ENCODE peak calls at places on chromosomes 4 and X, in six cellular contexts. F is GM20000, O is chondrocyte, I is fibroblast of lung, K is neural crest cell, D is WTC11. P is an unnamed sample.

GRCh38 chr4:79284893-79285292 is 41.0 kb downstream of the NAA11 start:
- DNase-seq in F (no peak), O (no peak), I (peak; percentile 5), K (no peak), D (no peak), P (no peak)

GRCh38 chr4:145618210-145618911 is 824 bp upstream of the MMAA start:
- DNase-seq in F (peak; percentile 31), O (no peak), I (no peak), K (no peak), D (no peak), P (no peak)

GRCh38 chr4:153528705-153529493 is 62.7 kb downstream of the TMEM131L start:
- DNase-seq in F (no peak), O (no peak), I (no peak), K (no peak), D (no peak), P (no peak)

GRCh38 chr4:127604949-127605709 is 27.6 kb upstream of the INTU start:
- DNase-seq in F (no peak), O (no peak), I (peak; percentile 73), K (no peak), D (peak; percentile 69), P (no peak)

GRCh38 chr4:182928061-182928460 is 10.9 kb upstream of the DCTD start:
- DNase-seq in F (no peak), O (no peak), I (no peak), K (no peak), D (peak; percentile 48), P (no peak)

GRCh38 chr4:62431513-62431912 is 1231.4 kb downstream of the ADGRL3 start:
- DNase-seq in F (no peak), O (no peak), I (no peak), K (no peak), D (no peak), P (no peak)

GRCh38 chr4:48255130-48255958 is 14.3 kb downstream of the TEC start:
- DNase-seq in F (no peak), O (no peak), I (no peak), K (no peak), D (no peak), P (no peak)

GRCh38 chr4:9771069-9771468 is 10.4 kb upstream of the DRD5 start:
- DNase-seq in F (no peak), O (no peak), I (no peak), K (no peak), D (no peak), P (no peak)

GRCh38 chrX:2484232-2484631 is 16.5 kb downstream of the DHRSX start:
- DNase-seq in F (no peak), O (peak; percentile 17), I (peak; percentile 62), K (no peak), D (no peak), P (no peak)

GRCh38 chrX:20116575-20117240 is at the start of gene MAP7D2:
- DNase-seq in F (peak; percentile 16), O (no peak), I (no peak), K (peak; percentile 12), D (peak; percentile 31), P (no peak)

GRCh38 chr4:137420901-137421384 is 111.4 kb downstream of the PCDH18 start:
- DNase-seq in F (no peak), O (peak; percentile 73), I (no peak), K (no peak), D (peak; percentile 34), P (no peak)

GRCh38 chr4:128061566-128062536 is 739 bp downstream of the LARP1B start:
- DNase-seq in F (peak; percentile 83), O (peak; percentile 94), I (peak; percentile 27), K (peak; percentile 55), D (peak; percentile 67), P (peak; percentile 53)

GRCh38 chr4:23889814-23890269 is at the start of gene PPARGC1A:
- DNase-seq in F (no peak), O (no peak), I (peak; percentile 77), K (peak; percentile 13), D (no peak), P (peak; percentile 10)

GRCh38 chr4:173371292-173372192 is 788 bp downstream of the SAP30 start:
- DNase-seq in F (peak; percentile 42), O (no peak), I (peak; percentile 74), K (peak; percentile 61), D (peak; percentile 53), P (peak; percentile 38)

GRCh38 chr4:22129454-22130075 is 181.0 kb upstream of the KCNIP4 start:
- DNase-seq in F (peak; percentile 5), O (no peak), I (peak; percentile 51), K (peak; percentile 45), D (peak; percentile 66), P (no peak)

DNA sequence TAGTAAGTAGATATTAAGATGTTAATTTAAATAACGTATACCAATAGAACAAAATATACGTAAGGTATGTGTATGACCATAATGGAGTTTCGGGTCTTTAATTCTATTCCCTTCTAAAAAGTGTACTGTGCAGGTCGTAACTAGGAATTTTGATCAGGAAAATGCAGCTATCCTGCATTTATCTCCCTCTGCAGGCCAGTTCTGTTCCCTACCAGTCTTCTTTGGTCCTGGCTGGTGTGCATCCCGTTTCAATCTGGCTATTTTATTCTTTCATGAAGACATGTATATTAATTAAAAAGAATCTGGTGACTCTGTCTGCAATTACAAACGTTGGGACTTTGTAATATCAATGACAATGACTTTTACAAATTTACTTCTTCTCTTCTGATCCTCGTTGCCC is 534.1 kb upstream of the AADAT start:
- DNase-seq in F (no peak), O (no peak), I (no peak), K (no peak), D (no peak), P (no peak)
- TF ChIP-seq CTCF in F (no peak), O (no peak), I (no peak), K (no peak), D (no peak), P (peak; percentile 14)

DNA sequence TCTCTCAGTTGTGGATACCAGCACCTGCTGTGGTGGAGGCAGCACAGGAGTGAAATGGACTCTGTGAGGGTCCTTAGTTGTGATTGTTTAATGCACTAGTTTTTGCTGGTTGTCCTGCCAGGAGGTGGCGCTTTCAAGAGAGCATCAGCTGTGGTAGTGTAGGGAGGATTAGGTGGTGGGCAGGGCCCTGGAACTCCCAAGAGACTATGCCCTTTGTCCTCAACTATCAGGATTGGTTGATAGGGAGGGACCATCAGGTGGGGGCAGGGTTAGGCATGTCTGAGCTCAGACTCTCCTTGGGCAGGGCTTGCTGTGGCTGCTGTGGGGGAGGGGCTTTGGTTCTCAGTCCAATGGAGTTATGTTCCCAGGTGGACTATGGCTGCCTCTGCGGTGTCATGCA is 121.9 kb downstream of the RRAGB start:
- DNase-seq in F (no peak), O (peak; percentile 33), I (no peak), K (no peak), D (peak; percentile 64), P (no peak)
- TF ChIP-seq CTCF in F (peak; percentile 18), O (no peak), I (no peak), K (no peak), D (no peak), P (no peak)

DNA sequence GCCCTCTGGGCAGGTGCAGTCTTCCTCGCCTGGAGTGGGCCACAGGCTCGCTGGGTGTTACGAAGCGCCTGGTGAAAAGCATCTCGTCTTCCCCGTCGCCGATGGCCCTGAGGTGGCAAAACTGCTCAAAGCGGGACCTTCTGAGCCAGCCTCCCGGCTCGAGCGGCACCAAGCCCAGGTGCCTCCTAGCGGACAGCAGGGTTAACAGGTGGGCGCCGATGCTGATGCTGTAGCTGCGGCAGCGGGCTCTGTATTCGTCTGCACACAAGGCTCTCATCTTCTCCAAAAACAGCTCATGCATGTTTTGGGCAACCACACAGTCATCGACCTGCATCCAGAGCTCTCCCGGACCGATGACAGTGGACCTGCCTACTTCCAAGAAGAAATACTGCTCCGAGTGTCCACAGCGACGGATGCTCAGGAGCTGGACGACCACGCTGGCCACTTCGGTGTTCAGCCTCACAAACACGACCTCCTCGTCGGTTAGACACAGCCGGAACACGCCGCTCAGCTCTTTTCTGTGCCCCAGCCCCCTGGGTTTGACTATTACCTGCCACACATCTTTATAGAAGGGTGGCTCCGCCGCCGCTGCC is 1.2 kb downstream of the IRS4 start:
- DNase-seq in F (peak; percentile 10), O (peak; percentile 75), I (no peak), K (no peak), D (peak; percentile 51), P (peak; percentile 34)
- TF ChIP-seq CTCF in F (no peak), O (peak; percentile 21), I (no peak), K (peak; percentile 57), D (no peak), P (peak; percentile 67)

GRCh38 chrX:16466640-16467432 is 183.1 kb upstream of the S100G start:
- DNase-seq in F (no peak), O (no peak), I (no peak), K (no peak), D (no peak), P (no peak)

GRCh38 chrX:16465081-16465876 is 184.7 kb upstream of the S100G start:
- DNase-seq in F (no peak), O (no peak), I (no peak), K (no peak), D (no peak), P (no peak)

GRCh38 chrX:16472345-16472744 is 177.6 kb upstream of the S100G start:
- DNase-seq in F (no peak), O (no peak), I (no peak), K (no peak), D (no peak), P (no peak)

GRCh38 chrX:16474511-16474910 is 175.4 kb upstream of the S100G start:
- DNase-seq in F (no peak), O (no peak), I (no peak), K (no peak), D (no peak), P (no peak)

DNA sequence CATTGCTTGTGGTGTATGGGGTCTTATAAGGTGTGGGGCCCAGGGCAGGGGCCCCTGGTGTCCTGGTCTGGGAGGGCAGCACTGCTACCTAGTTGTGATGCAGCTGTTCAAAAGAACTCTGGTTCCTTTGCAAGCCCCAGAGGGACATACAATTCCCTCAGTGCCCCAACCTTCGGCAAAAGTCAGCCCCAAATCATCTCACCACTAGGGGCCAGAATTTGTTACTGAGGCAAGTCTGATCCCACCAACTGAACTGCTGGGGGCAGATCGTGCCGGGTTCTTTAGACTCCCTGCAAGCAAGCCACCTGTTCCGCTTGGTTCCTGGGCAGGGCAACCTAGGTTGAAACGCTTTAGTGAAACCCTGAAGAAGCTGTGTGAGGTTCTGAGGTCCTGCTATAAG is 180.1 kb upstream of the S100G start:
- DNase-seq in F (no peak), O (no peak), I (no peak), K (no peak), D (peak; percentile 29), P (no peak)
- TF ChIP-seq CTCF in F (no peak), O (peak; percentile 19), I (no peak), K (no peak), D (no peak), P (peak; percentile 10)

DNA sequence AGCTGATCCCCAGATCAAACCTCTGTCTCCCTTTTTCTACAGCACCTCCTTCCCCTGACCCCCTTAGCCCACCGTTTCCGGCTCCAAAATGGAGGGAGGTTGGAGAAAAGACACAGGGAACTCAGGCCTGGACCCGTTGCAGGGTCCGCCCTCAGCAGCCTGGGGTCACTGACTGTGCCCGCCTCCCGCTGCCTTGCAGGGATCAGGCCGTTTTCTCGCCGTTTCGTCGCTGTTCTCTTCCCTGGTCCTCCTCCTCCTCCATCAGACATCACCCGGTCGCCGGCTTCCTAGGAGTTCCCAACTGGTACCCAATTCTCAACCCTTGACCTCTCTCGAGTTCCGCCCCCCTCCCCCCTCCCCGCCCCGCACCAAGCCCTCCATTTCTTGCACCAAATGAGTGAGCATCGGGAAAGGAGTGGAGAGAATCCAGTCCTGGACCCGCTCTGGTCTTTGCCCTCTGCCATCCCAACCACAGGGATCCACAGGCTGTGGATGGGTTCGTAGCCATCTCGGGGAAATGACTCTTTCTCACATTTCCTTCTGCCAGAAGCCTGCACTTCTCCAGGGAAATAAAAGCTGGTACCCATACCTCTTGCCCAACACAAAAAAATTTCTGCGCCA is 493 bp downstream of the TCEAL5 start:
- DNase-seq in F (no peak), O (peak; percentile 85), I (no peak), K (no peak), D (peak; percentile 12), P (no peak)
- TF ChIP-seq CTCF in F (no peak), O (no peak), I (no peak), K (no peak), D (no peak), P (no peak)

GRCh38 chrX:129759576-129760061 is 20.1 kb upstream of the SASH3 start:
- DNase-seq in F (no peak), O (no peak), I (peak; percentile 88), K (no peak), D (no peak), P (no peak)
- TF ChIP-seq CTCF in F (no peak), O (peak; percentile 29), I (peak; percentile 18), K (no peak), D (no peak), P (no peak)